ENCODE peak calls at places on chromosome 15, in nine cellular contexts. I, H, M, X, L, B, W, K and O are unnamed samples.

GRCh38 chr15:24985224-24985623 is 30.4 kb downstream of the SNRPN start:
- DNase-seq in K (no peak), X (no peak), L (no peak), H (no peak), I (no peak), M (no peak), B (no peak), W (no peak), O (no peak)

GRCh38 chr15:93826798-93827197 is 404.6 kb upstream of the MCTP2 start:
- DNase-seq in H (no peak), I (no peak), L (no peak), X (no peak), B (no peak), K (no peak), W (no peak), M (no peak), O (no peak)

GRCh38 chr15:75577401-75578205 is 1.5 kb downstream of the PTPN9 start:
- DNase-seq in X (peak), L (peak), K (no peak), M (no peak), W (no peak), B (no peak), I (no peak), H (no peak), O (no peak)

GRCh38 chr15:75811616-75812015 is 31.6 kb upstream of the UBE2Q2 start:
- DNase-seq in K (no peak), W (no peak), X (no peak), I (no peak), L (no peak), H (no peak), M (no peak), B (no peak), O (no peak)

GRCh38 chr15:58308742-58309355 is 122.9 kb upstream of the LIPC start:
- DNase-seq in K (no peak), I (no peak), H (no peak), L (no peak), B (no peak), M (no peak), X (no peak), W (no peak), O (no peak)

GRCh38 chr15:62495670-62496328 is 330.7 kb upstream of the C2CD4B start:
- DNase-seq in L (no peak), M (no peak), W (peak), X (peak), I (no peak), H (peak), B (no peak), K (no peak), O (no peak)

GRCh38 chr15:28960979-28961378 is 75.2 kb downstream of the APBA2 start:
- DNase-seq in L (no peak), K (no peak), B (no peak), H (peak), M (no peak), W (no peak), I (no peak), X (no peak), O (no peak)

GRCh38 chr15:43465105-43465504 is 27.9 kb downstream of the TP53BP1 start:
- DNase-seq in M (no peak), W (no peak), I (no peak), K (no peak), X (no peak), L (no peak), B (no peak), H (no peak), O (no peak)

GRCh38 chr15:95990833-95991232 is 339.7 kb upstream of the NR2F2 start:
- DNase-seq in B (no peak), H (no peak), I (no peak), K (no peak), L (no peak), W (no peak), M (no peak), X (no peak), O (no peak)

GRCh38 chr15:23422099-23422945 is 24.7 kb downstream of the GOLGA6L2 start:
- DNase-seq in X (peak), H (no peak), L (no peak), K (no peak), W (no peak), M (peak), B (no peak), I (no peak), O (no peak)

GRCh38 chr15:68992696-68993095 is 21.8 kb upstream of the NOX5 start:
- DNase-seq in B (no peak), L (peak), M (no peak), H (no peak), K (no peak), W (no peak), X (no peak), I (no peak), O (no peak)

GRCh38 chr15:95684693-95685115 is 645.8 kb upstream of the NR2F2 start:
- DNase-seq in H (peak), I (no peak), M (no peak), K (no peak), L (no peak), W (no peak), B (no peak), X (no peak), O (no peak)

GRCh38 chr15:55221090-55222011 is 24.6 kb upstream of the RSL24D1 start:
- DNase-seq in X (no peak), M (no peak), H (peak), B (no peak), K (peak), L (no peak), W (no peak), I (no peak), O (no peak)

GRCh38 chr15:71599404-71600225 is 210.7 kb upstream of the NR2E3 start:
- DNase-seq in X (no peak), I (no peak), L (no peak), W (peak), B (no peak), K (no peak), H (no peak), M (no peak), O (no peak)

DNA sequence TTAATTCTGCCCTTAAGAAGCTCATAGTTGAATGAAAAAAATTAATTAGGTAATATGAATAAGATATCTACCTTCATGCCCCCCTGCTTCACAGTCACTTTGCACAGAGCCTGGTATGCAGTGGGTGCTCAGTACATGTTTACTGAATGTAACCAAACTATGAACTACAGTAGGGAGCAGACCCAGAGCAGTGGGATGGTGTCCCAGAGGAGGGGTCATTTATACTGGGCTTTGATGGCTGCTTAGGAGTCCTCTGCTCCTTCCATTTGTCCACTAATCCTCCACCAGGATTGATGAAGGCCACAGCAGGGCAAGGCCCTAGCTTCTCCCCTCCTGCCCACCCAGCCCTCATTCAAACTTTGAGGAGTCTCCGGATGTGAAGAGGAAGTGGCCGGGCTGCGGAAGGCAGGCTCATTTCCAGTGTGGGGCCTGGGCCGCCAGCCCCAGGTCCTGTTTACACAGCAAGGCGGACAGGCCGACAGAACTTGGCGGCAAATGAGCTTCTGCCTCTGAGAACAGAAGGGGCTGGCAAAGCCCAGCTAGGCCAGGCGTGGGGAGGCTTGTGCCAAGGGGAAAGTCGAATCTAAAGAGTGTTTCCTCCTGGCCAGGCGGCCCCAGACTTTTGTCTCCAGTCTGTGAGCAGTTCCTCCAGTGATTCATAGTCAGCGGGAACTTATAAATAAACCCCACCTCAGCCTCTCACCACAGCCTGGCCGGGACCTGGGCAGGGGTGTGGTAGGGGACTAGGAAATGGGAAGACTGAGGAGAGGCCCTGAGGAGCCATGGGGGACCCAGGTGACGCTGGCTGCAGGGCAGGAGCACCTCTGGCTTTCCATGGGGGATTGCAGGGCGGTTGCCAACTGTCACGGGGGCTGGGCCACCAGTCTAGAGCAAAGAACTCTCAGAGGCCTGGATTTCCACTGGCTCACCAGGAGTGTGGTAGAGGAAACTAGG is 51.6 kb upstream of the LCTL start:
- DNase-seq in H (peak), X (peak), L (peak), M (no peak), I (no peak), K (peak), W (peak), B (no peak), O (no peak)
- TF ChIP-seq POLR2A in H (no peak), X (no peak), L (no peak), M (no peak), I (no peak), K (no peak), W (no peak), B (no peak), O (peak)

DNA sequence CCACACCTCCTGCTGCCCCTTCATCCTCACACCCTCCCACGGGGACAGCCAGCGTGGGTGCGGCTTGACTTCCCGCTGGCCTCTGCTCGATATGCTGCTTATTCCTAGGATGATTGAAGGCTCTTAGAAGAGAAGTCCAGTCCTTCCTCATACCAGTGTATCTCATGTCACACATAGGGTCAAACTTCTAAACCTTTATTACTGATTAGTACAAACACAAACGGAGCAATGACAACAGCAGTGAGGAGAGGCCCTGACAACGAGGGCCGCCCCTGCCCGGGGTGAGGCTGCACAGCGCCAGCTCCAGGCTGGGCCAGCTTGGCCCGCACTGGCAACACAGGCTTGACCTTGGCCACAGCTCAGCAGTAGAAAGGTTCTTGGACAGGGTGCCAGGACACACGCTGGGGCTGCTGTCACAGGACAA is 3.7 kb downstream of the CIB1 start:
- DNase-seq in I (no peak), W (no peak), K (no peak), L (no peak), X (no peak), B (no peak), M (no peak), H (no peak), O (no peak)
- TF ChIP-seq POLR2A in I (no peak), W (no peak), K (no peak), L (no peak), X (no peak), B (no peak), M (no peak), H (no peak), O (no peak)

GRCh38 chr15:85330941-85331588 is 49.3 kb upstream of the AKAP13 start:
- DNase-seq in W (peak), B (peak), I (peak), X (peak), L (peak), H (no peak), M (peak), K (peak), O (peak)
- TF ChIP-seq POLR2A in W (peak), B (peak), I (no peak), X (no peak), L (no peak), H (no peak), M (no peak), K (peak), O (peak)

DNA sequence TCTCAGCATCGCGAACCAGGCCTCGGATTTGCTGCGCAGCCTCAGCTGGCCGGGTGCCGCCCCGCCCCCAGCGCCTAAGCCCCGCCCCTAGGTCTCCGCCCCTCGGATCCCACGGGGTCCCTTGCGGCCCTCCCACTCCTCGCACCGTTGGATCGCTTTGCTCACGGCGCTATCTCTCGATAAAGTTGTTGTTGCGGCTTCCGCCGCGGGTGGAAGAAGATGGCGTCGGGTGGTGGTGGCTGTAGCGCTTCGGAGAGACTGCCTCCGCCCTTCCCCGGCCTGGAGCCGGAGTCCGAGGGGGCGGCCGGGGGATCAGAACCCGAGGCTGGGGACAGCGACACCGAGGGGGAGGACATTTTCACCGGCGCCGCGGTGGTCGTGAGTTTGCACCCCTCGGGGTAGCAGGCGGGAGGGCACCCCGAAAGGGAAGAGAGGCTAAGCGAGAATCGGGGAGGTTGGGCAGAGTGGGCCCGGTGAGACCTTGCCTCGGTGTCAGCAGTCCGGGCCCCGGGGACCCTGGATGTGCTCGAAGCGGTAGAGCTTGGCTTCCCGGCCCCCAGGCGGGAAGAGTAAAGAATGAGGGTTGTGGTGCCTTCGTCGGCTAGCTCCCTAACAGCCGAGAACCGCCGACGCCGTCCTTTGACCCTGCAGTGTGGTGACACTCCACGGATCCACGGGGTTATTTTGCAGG is at the start of gene SNX1:
- DNase-seq in H (peak), W (peak), L (peak), K (peak), M (peak), X (peak), I (peak), B (peak), O (peak)
- TF ChIP-seq POLR2A in H (peak), W (peak), L (peak), K (peak), M (peak), X (peak), I (peak), B (peak), O (peak)

GRCh38 chr15:44536962-44537727 is at the start of gene EIF3J:
- DNase-seq in L (peak), I (peak), X (peak), B (peak), K (peak), M (peak), W (peak), H (peak), O (peak)
- TF ChIP-seq POLR2A in L (peak), I (peak), X (peak), B (peak), K (no peak), M (peak), W (peak), H (peak), O (peak)